ENCODE peak calls at places on chromosomes 11 and 22, in four cellular contexts. One of them, this sample, is unnamed.
A peak's percentile ranks its signal among the peaks of the same experiment; 100 is the strongest.

GRCh38 chr11:61054927-61055562 is 47.2 kb upstream of the CD5 start:
- DNase-seq in K562: no peak
- DNase-seq in HepG2: no peak
- DNase-seq in H1: no peak
- DNase-seq in this sample: no peak

GRCh38 chr22:20952544-20953341 is 14.3 kb upstream of the AIFM3 start:
- DNase-seq in K562: no peak
- DNase-seq in H1: no peak
- DNase-seq in HepG2: peak; percentile 77
- DNase-seq in this sample: no peak

GRCh38 chr11:15800121-15800800 is 556.1 kb downstream of the SOX6 start:
- DNase-seq in H1: no peak
- DNase-seq in K562: no peak
- DNase-seq in HepG2: no peak
- DNase-seq in this sample: no peak

GRCh38 chr11:34614334-34615113 is 6.4 kb upstream of the EHF start:
- DNase-seq in H1: no peak
- DNase-seq in HepG2: no peak
- DNase-seq in K562: no peak
- DNase-seq in this sample: no peak

GRCh38 chr11:102237096-102237735 is 80.1 kb upstream of the BIRC3 start:
- DNase-seq in HepG2: no peak
- DNase-seq in H1: no peak
- DNase-seq in K562: no peak
- DNase-seq in this sample: no peak

GRCh38 chr11:59668188-59668949 is 468 bp downstream of the PATL1 start:
- DNase-seq in HepG2: peak; percentile 53
- DNase-seq in H1: peak; percentile 36
- DNase-seq in K562: peak; percentile 79
- DNase-seq in this sample: no peak

GRCh38 chr11:32113200-32113599 is 22.3 kb downstream of the RCN1 start:
- DNase-seq in K562: no peak
- DNase-seq in H1: no peak
- DNase-seq in HepG2: no peak
- DNase-seq in this sample: no peak

GRCh38 chr22:39090426-39091064 is 6.5 kb upstream of the APOBEC3H start:
- DNase-seq in K562: no peak
- DNase-seq in HepG2: no peak
- DNase-seq in H1: no peak
- DNase-seq in this sample: no peak

GRCh38 chr11:75506827-75507226 is 18.9 kb downstream of the GDPD5 start:
- DNase-seq in HepG2: no peak
- DNase-seq in H1: no peak
- DNase-seq in K562: no peak
- DNase-seq in this sample: no peak

GRCh38 chr11:77190331-77191075 is 62.5 kb downstream of the MYO7A start:
- DNase-seq in K562: no peak
- DNase-seq in H1: no peak
- DNase-seq in HepG2: no peak
- DNase-seq in this sample: no peak

GRCh38 chr11:108609681-108610080 is 16.1 kb upstream of the EXPH5 start:
- DNase-seq in HepG2: no peak
- DNase-seq in H1: no peak
- DNase-seq in K562: no peak
- DNase-seq in this sample: no peak

GRCh38 chr22:35552186-35552842 is 11.7 kb downstream of the RASD2 start:
- DNase-seq in HepG2: peak; percentile 23
- DNase-seq in K562: peak; percentile 92
- DNase-seq in H1: no peak
- DNase-seq in this sample: no peak

GRCh38 chr22:28710112-28710888 is 30.7 kb upstream of the TTC28 start:
- DNase-seq in HepG2: peak; percentile 13
- DNase-seq in K562: no peak
- DNase-seq in H1: no peak
- DNase-seq in this sample: no peak

GRCh38 chr11:23217072-23217471 is 356.8 kb upstream of the CCDC179 start:
- DNase-seq in H1: no peak
- DNase-seq in HepG2: no peak
- DNase-seq in K562: no peak
- DNase-seq in this sample: no peak

GRCh38 chr11:95095858-95096587 is 6.4 kb downstream of the ENDOD1 start:
- DNase-seq in HepG2: no peak
- DNase-seq in K562: no peak
- DNase-seq in H1: no peak
- DNase-seq in this sample: peak; percentile 88
- TF ChIP-seq CEBPB in HepG2: no peak
- TF ChIP-seq CEBPB in K562: no peak
- TF ChIP-seq CEBPB in H1: no peak
- TF ChIP-seq CEBPB in this sample: no peak

GRCh38 chr11:3074912-3075589 is 17.8 kb upstream of the CARS1 start:
- DNase-seq in H1: no peak
- DNase-seq in K562: no peak
- DNase-seq in HepG2: no peak
- DNase-seq in this sample: no peak
- TF ChIP-seq CREB1 in H1: no peak
- TF ChIP-seq CREB1 in K562: no peak
- TF ChIP-seq CREB1 in HepG2: no peak
- TF ChIP-seq CREB1 in this sample: no peak

DNA sequence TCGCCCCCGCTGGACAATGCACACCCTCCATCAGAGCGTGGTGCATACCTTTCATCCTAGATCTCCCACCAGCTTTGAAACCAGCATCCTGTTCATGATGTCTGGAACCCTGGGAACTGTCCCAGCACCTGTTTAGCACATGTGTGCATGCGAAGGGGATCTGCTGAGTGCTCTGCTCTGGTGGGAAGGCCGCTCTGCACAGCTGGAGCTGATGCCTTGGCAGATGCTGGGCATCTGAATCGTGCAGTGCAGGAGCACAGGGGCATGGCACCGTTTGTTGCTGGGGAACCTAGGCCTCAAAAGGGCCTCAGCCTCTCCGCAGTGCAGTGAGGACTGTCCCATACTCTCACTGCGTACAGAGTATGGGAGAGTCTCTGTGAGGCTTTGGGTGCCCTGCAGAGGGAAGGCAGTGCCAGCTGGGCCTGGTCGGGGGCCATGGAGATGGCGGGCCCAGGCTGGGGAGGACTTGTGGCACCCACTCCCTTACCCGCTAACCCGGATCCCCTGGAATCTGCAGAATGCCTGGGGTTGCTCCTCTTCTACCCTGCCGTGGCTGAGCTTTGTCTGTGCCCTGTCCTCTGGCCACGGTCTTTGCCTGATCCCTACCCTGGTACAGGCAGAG is 72.9 kb upstream of the ATXN10 start:
- DNase-seq in H1: no peak
- DNase-seq in K562: no peak
- DNase-seq in HepG2: no peak
- DNase-seq in this sample: no peak
- TF ChIP-seq CEBPB in H1: no peak
- TF ChIP-seq CEBPB in K562: no peak
- TF ChIP-seq CEBPB in HepG2: no peak
- TF ChIP-seq CEBPB in this sample: no peak

GRCh38 chr22:31238057-31238456 is 26.0 kb downstream of the LIMK2 start:
- DNase-seq in H1: no peak
- DNase-seq in HepG2: no peak
- DNase-seq in K562: no peak
- DNase-seq in this sample: no peak

GRCh38 chr22:31230155-31230870 is 18.2 kb downstream of the LIMK2 start:
- DNase-seq in HepG2: no peak
- DNase-seq in K562: no peak
- DNase-seq in H1: no peak
- DNase-seq in this sample: peak; percentile 57

GRCh38 chr22:31230871-31231621 is 18.9 kb downstream of the LIMK2 start:
- DNase-seq in K562: peak; percentile 43
- DNase-seq in HepG2: peak; percentile 83
- DNase-seq in H1: no peak
- DNase-seq in this sample: no peak

GRCh38 chr22:31233001-31233400 is 20.9 kb downstream of the LIMK2 start:
- DNase-seq in K562: no peak
- DNase-seq in H1: no peak
- DNase-seq in HepG2: no peak
- DNase-seq in this sample: no peak

GRCh38 chr22:31235076-31235475 is 23.0 kb downstream of the LIMK2 start:
- DNase-seq in K562: no peak
- DNase-seq in HepG2: no peak
- DNase-seq in H1: no peak
- DNase-seq in this sample: no peak
- TF ChIP-seq CREB1 in K562: no peak
- TF ChIP-seq CREB1 in HepG2: no peak
- TF ChIP-seq CREB1 in H1: no peak
- TF ChIP-seq CREB1 in this sample: no peak

DNA sequence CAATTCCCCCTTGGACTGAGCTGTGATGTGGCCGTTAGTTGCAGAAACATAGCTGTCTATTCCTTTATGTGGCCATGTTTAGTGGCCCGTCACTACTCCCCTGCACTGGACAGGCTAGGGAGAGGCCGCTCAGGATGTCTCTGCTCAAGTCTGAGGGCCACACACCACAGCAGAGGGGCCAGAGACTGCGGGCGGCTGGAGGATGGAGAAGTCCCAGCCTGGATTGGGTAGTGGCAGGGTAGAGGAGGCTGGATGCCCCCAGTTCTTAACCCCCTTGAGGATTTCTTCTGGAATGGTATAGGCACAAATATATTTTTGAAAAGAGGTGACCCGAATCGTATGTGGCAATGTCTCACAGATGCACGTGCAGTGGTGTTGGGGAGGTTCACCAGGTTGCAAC is 116.4 kb upstream of the B3GAT1 start:
- DNase-seq in H1: no peak
- DNase-seq in K562: no peak
- DNase-seq in HepG2: no peak
- DNase-seq in this sample: no peak
- TF ChIP-seq CEBPB in H1: no peak
- TF ChIP-seq CEBPB in K562: no peak
- TF ChIP-seq CEBPB in HepG2: no peak
- TF ChIP-seq CEBPB in this sample: no peak

GRCh38 chr11:17347676-17348075 is 3.9 kb upstream of the NCR3LG1 start:
- DNase-seq in K562: no peak
- DNase-seq in H1: no peak
- DNase-seq in HepG2: no peak
- DNase-seq in this sample: no peak
- TF ChIP-seq CREB1 in K562: no peak
- TF ChIP-seq CREB1 in H1: no peak
- TF ChIP-seq CREB1 in HepG2: no peak
- TF ChIP-seq CREB1 in this sample: no peak

GRCh38 chr11:62669420-62670161 is 1.9 kb upstream of the UQCC3 start:
- DNase-seq in K562: no peak
- DNase-seq in HepG2: peak; percentile 47
- DNase-seq in H1: no peak
- DNase-seq in this sample: no peak
- TF ChIP-seq CEBPB in K562: no peak
- TF ChIP-seq CEBPB in HepG2: no peak
- TF ChIP-seq CEBPB in H1: no peak
- TF ChIP-seq CEBPB in this sample: no peak

This sample was measured in GM12878.